ENCODE peak calls at places on chromosomes 11 and 22, in eight cellular contexts. C, S, Y, O, J, X, I and E are unnamed samples.

GRCh38 chr22:20495861-20496681 is 476 bp upstream of the KLHL22 start:
- DNase-seq in C (peak; percentile 90), S (peak; percentile 94), Y (peak; percentile 84), O (peak; percentile 87), J (peak; percentile 95), X (peak; percentile 89), I (peak; percentile 92), E (peak; percentile 91)

GRCh38 chr11:28961726-28962125 is 853.5 kb downstream of the METTL15 start:
- DNase-seq in C (no peak), S (no peak), Y (no peak), O (no peak), J (no peak), X (no peak), I (no peak), E (no peak)

GRCh38 chr11:67352546-67353316 is 615 bp downstream of the POLD4 start:
- DNase-seq in C (peak; percentile 58), S (peak; percentile 56), Y (no peak), O (no peak), J (no peak), X (no peak), I (no peak), E (no peak)

GRCh38 chr11:130476200-130476921 is 27.9 kb downstream of the ADAMTS15 start:
- DNase-seq in C (no peak), S (no peak), Y (no peak), O (peak; percentile 10), J (no peak), X (no peak), I (no peak), E (no peak)

GRCh38 chr11:84930863-84931262 is 696.3 kb downstream of the DLG2 start:
- DNase-seq in C (no peak), S (no peak), Y (no peak), O (no peak), J (no peak), X (no peak), I (no peak), E (no peak)

GRCh38 chr11:124865181-124865901 is at the start of gene ROBO3:
- DNase-seq in C (no peak), S (no peak), Y (no peak), O (no peak), J (no peak), X (no peak), I (no peak), E (no peak)

GRCh38 chr11:117179048-117179999 is 781 bp downstream of the SIDT2 start:
- DNase-seq in C (no peak), S (peak; percentile 57), Y (peak; percentile 26), O (no peak), J (peak; percentile 64), X (no peak), I (peak; percentile 76), E (peak; percentile 55)

GRCh38 chr11:61007383-61007970 is 36.0 kb downstream of the CD6 start:
- DNase-seq in C (no peak), S (peak; percentile 60), Y (no peak), O (no peak), J (no peak), X (no peak), I (no peak), E (no peak)

GRCh38 chr22:19635644-19636043 is 78.7 kb upstream of the SEPTIN5 start:
- DNase-seq in C (no peak), S (no peak), Y (no peak), O (no peak), J (no peak), X (no peak), I (no peak), E (no peak)

GRCh38 chr11:17479284-17480214 is 2.9 kb upstream of the ABCC8 start:
- DNase-seq in C (no peak), S (peak; percentile 61), Y (no peak), O (no peak), J (no peak), X (peak; percentile 86), I (no peak), E (no peak)

GRCh38 chr11:12198261-12198925 is 88.0 kb downstream of the MICAL2 start:
- DNase-seq in C (no peak), S (peak; percentile 54), Y (no peak), O (no peak), J (no peak), X (no peak), I (no peak), E (peak; percentile 17)

GRCh38 chr11:85930879-85931366 is 75.7 kb downstream of the CCDC83 start:
- DNase-seq in C (no peak), S (no peak), Y (no peak), O (no peak), J (no peak), X (no peak), I (no peak), E (no peak)

GRCh38 chr22:19641254-19641982 is 72.9 kb upstream of the SEPTIN5 start:
- DNase-seq in C (no peak), S (peak; percentile 64), Y (no peak), O (no peak), J (no peak), X (peak; percentile 40), I (no peak), E (no peak)

GRCh38 chr11:132942611-132943324 is 589.5 kb downstream of the OPCML start:
- DNase-seq in C (no peak), S (no peak), Y (no peak), O (no peak), J (no peak), X (peak; percentile 14), I (no peak), E (no peak)

GRCh38 chr22:27801616-27802388 is at the start of gene MN1:
- DNase-seq in C (no peak), S (peak; percentile 56), Y (no peak), O (peak; percentile 35), J (peak; percentile 77), X (peak; percentile 79), I (no peak), E (peak; percentile 50)

GRCh38 chr11:44301856-44302231 is 8.1 kb downstream of the ALX4 start:
- DNase-seq in C (no peak), S (no peak), Y (no peak), O (no peak), J (no peak), X (no peak), I (no peak), E (no peak)

GRCh38 chr11:72039108-72039850 is 40.6 kb downstream of the IL18BP start:
- DNase-seq in C (peak; percentile 75), S (peak; percentile 88), Y (no peak), O (peak; percentile 60), J (no peak), X (no peak), I (no peak), E (no peak)

GRCh38 chr22:36741968-36742367 is 34.0 kb downstream of the IFT27 start:
- DNase-seq in C (no peak), S (no peak), Y (no peak), O (no peak), J (no peak), X (no peak), I (peak; percentile 11), E (no peak)

GRCh38 chr11:95599959-95600586 is 189.5 kb downstream of the FAM76B start:
- DNase-seq in C (no peak), S (no peak), Y (no peak), O (no peak), J (no peak), X (no peak), I (no peak), E (no peak)

GRCh38 chr11:76285397-76285796 is 79.1 kb upstream of the WNT11 start:
- DNase-seq in C (no peak), S (no peak), Y (no peak), O (no peak), J (no peak), X (no peak), I (no peak), E (no peak)

GRCh38 chr11:25435197-25435596 is 896.7 kb upstream of the ANO3 start:
- DNase-seq in C (no peak), S (no peak), Y (no peak), O (no peak), J (no peak), X (no peak), I (no peak), E (no peak)

GRCh38 chr11:2289859-2290258 is 11.9 kb downstream of the C11orf21 start:
- DNase-seq in C (no peak), S (no peak), Y (no peak), O (no peak), J (peak; percentile 28), X (no peak), I (no peak), E (no peak)

GRCh38 chr22:19717691-19718254 is 3.5 kb downstream of the SEPTIN5 start:
- DNase-seq in C (peak; percentile 74), S (peak; percentile 79), Y (peak; percentile 57), O (peak; percentile 52), J (peak; percentile 88), X (no peak), I (no peak), E (peak; percentile 82)

GRCh38 chr11:102314784-102315183 is 2.5 kb upstream of the BIRC3 start:
- DNase-seq in C (no peak), S (no peak), Y (no peak), O (no peak), J (no peak), X (no peak), I (no peak), E (no peak)
- H3K4me1 ChIP-seq in C (no peaks in the 10 kb centered on the region), S (peaks cover 50% of the 10 kb centered on the region), Y (peaks cover 22% of the 10 kb centered on the region), O (peaks cover 5% of the 10 kb centered on the region), J (no peaks in the 10 kb centered on the region), X (no peaks in the 10 kb centered on the region), I (peaks cover 58% of the 10 kb centered on the region), E (peaks cover 60% of the 10 kb centered on the region)

GRCh38 chr11:47617417-47617809 is 23.2 kb upstream of the C1QTNF4 start:
- DNase-seq in C (no peak), S (no peak), Y (no peak), O (peak; percentile 85), J (no peak), X (no peak), I (no peak), E (no peak)
- H3K36me3 ChIP-seq in C (peaks cover 18% of the 10 kb centered on the region), S (peaks cover 16% of the 10 kb centered on the region), Y (peaks cover 33% of the 10 kb centered on the region), O (peaks cover 7% of the 10 kb centered on the region), J (peaks cover 5% of the 10 kb centered on the region), X (peaks cover 56% of the 10 kb centered on the region), I (peaks cover 38% of the 10 kb centered on the region), E (peaks cover 19% of the 10 kb centered on the region)

GRCh38 chr11:133955945-133956421 is 785 bp downstream of the IGSF9B start:
- DNase-seq in C (no peak), S (no peak), Y (no peak), O (no peak), J (no peak), X (no peak), I (no peak), E (no peak)
- H3K4me1 ChIP-seq in C (peaks cover 4% of the 10 kb centered on the region), S (peaks cover 23% of the 10 kb centered on the region), Y (peaks cover 24% of the 10 kb centered on the region), O (peaks cover 2% of the 10 kb centered on the region), J (peaks cover 29% of the 10 kb centered on the region), X (peaks cover 32% of the 10 kb centered on the region), I (peaks cover 47% of the 10 kb centered on the region), E (peaks cover 38% of the 10 kb centered on the region)

DNA sequence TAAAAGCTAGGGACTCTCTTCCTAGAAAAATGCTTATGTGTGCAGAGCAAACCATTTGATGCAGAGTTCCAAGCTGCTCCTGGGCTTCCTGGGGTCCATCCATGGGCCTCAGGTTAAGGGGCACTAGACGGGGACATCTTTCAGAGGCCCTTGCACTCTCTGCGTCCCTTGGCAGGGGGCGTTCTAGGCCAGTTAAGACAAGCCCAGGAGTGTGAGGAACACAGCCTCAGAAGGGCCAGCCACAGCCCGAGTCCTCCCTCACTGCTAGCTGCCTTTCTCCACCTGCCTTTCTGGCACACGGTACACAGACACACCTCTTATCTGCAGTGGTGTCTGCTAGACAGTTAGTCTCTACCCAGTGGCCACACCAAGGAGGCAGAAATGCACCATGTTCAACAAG is 18.0 kb upstream of the BID start:
- DNase-seq in C (no peak), S (no peak), Y (no peak), O (no peak), J (no peak), X (no peak), I (no peak), E (no peak)
- H3K36me3 ChIP-seq in C (no peaks in the 10 kb centered on the region), S (no peaks in the 10 kb centered on the region), Y (peaks cover 24% of the 10 kb centered on the region), O (peaks cover 27% of the 10 kb centered on the region), J (no peaks in the 10 kb centered on the region), X (peaks cover 8% of the 10 kb centered on the region), I (peaks cover 35% of the 10 kb centered on the region), E (no peaks in the 10 kb centered on the region)